ENCODE peak calls at places on chromosome 15, in four cellular contexts. One of them, this sample, is unnamed.

GRCh38 chr15:78056714-78057269 is 20.7 kb downstream of the TBC1D2B start:
- DNase-seq in heart left ventricle: peak
- DNase-seq in left lung: no peak
- DNase-seq in kidney epithelial cell: no peak
- DNase-seq in this sample: peak

GRCh38 chr15:75107509-75107904 is 84.1 kb downstream of the PPCDC start:
- DNase-seq in heart left ventricle: no peak
- DNase-seq in left lung: no peak
- DNase-seq in kidney epithelial cell: no peak
- DNase-seq in this sample: no peak

GRCh38 chr15:51097553-51098330 is 3.0 kb upstream of the TNFAIP8L3 start:
- DNase-seq in heart left ventricle: no peak
- DNase-seq in left lung: no peak
- DNase-seq in kidney epithelial cell: no peak
- DNase-seq in this sample: no peak

GRCh38 chr15:35545316-35545824 is 595 bp downstream of the DPH6 start:
- DNase-seq in heart left ventricle: peak
- DNase-seq in left lung: peak
- DNase-seq in kidney epithelial cell: peak
- DNase-seq in this sample: no peak

GRCh38 chr15:25830844-25831443 is 32.2 kb downstream of the ATP10A start:
- DNase-seq in heart left ventricle: peak
- DNase-seq in left lung: no peak
- DNase-seq in kidney epithelial cell: peak
- DNase-seq in this sample: no peak

GRCh38 chr15:35061171-35062163 is 23.6 kb downstream of the NANOGP8 start:
- DNase-seq in heart left ventricle: no peak
- DNase-seq in left lung: no peak
- DNase-seq in kidney epithelial cell: no peak
- DNase-seq in this sample: no peak

GRCh38 chr15:90558182-90558581 is 28.5 kb downstream of the CRTC3 start:
- DNase-seq in heart left ventricle: peak
- DNase-seq in left lung: no peak
- DNase-seq in kidney epithelial cell: no peak
- DNase-seq in this sample: no peak

GRCh38 chr15:63296195-63296594 is 18.8 kb downstream of the APH1B start:
- DNase-seq in heart left ventricle: peak
- DNase-seq in left lung: no peak
- DNase-seq in kidney epithelial cell: no peak
- DNase-seq in this sample: no peak

GRCh38 chr15:71679223-71680078 is 130.9 kb upstream of the NR2E3 start:
- DNase-seq in heart left ventricle: no peak
- DNase-seq in left lung: no peak
- DNase-seq in kidney epithelial cell: no peak
- DNase-seq in this sample: no peak

GRCh38 chr15:26224266-26224665 is 361.1 kb upstream of the ATP10A start:
- DNase-seq in heart left ventricle: no peak
- DNase-seq in left lung: no peak
- DNase-seq in kidney epithelial cell: no peak
- DNase-seq in this sample: no peak

GRCh38 chr15:92049290-92050008 is 195.9 kb downstream of the SLCO3A1 start:
- DNase-seq in heart left ventricle: no peak
- DNase-seq in left lung: no peak
- DNase-seq in kidney epithelial cell: no peak
- DNase-seq in this sample: no peak

GRCh38 chr15:37166402-37166801 is 66.1 kb upstream of the MEIS2 start:
- DNase-seq in heart left ventricle: no peak
- DNase-seq in left lung: no peak
- DNase-seq in kidney epithelial cell: no peak
- DNase-seq in this sample: no peak

GRCh38 chr15:38588672-38589071 is 24.1 kb upstream of the RASGRP1 start:
- DNase-seq in heart left ventricle: no peak
- DNase-seq in left lung: no peak
- DNase-seq in kidney epithelial cell: no peak
- DNase-seq in this sample: no peak

GRCh38 chr15:87704276-87704675 is 552.3 kb downstream of the NTRK3 start:
- DNase-seq in heart left ventricle: no peak
- DNase-seq in left lung: no peak
- DNase-seq in kidney epithelial cell: no peak
- DNase-seq in this sample: no peak

GRCh38 chr15:90780916-90781315 is 63.8 kb downstream of the BLM start:
- DNase-seq in heart left ventricle: no peak
- DNase-seq in left lung: no peak
- DNase-seq in kidney epithelial cell: no peak
- DNase-seq in this sample: no peak

GRCh38 chr15:100346866-100347512 is 5.2 kb upstream of the ADAMTS17 start:
- DNase-seq in heart left ventricle: no peak
- DNase-seq in left lung: no peak
- DNase-seq in kidney epithelial cell: no peak
- DNase-seq in this sample: no peak

GRCh38 chr15:90654233-90655124 is 62.7 kb upstream of the BLM start:
- DNase-seq in heart left ventricle: no peak
- DNase-seq in left lung: no peak
- DNase-seq in kidney epithelial cell: no peak
- DNase-seq in this sample: no peak

GRCh38 chr15:76932090-76932966 is 779 bp downstream of the RCN2 start:
- DNase-seq in heart left ventricle: no peak
- DNase-seq in left lung: no peak
- DNase-seq in kidney epithelial cell: no peak
- DNase-seq in this sample: no peak

GRCh38 chr15:23857028-23857641 is 170.0 kb upstream of the NDN start:
- DNase-seq in heart left ventricle: no peak
- DNase-seq in left lung: no peak
- DNase-seq in kidney epithelial cell: no peak
- DNase-seq in this sample: no peak

GRCh38 chr15:75785771-75786563 is 57.3 kb upstream of the UBE2Q2 start:
- DNase-seq in heart left ventricle: no peak
- DNase-seq in left lung: no peak
- DNase-seq in kidney epithelial cell: no peak
- DNase-seq in this sample: no peak

GRCh38 chr15:22948056-22948455 is 32.1 kb downstream of the CYFIP1 start:
- DNase-seq in heart left ventricle: peak
- DNase-seq in left lung: no peak
- DNase-seq in kidney epithelial cell: no peak
- DNase-seq in this sample: no peak

GRCh38 chr15:79192462-79193036 is 90.0 kb upstream of the ANKRD34C start:
- DNase-seq in heart left ventricle: no peak
- DNase-seq in left lung: no peak
- DNase-seq in kidney epithelial cell: no peak
- DNase-seq in this sample: no peak

GRCh38 chr15:72690938-72691337 is 4.9 kb downstream of the BBS4 start:
- DNase-seq in heart left ventricle: no peak
- DNase-seq in left lung: no peak
- DNase-seq in kidney epithelial cell: no peak
- DNase-seq in this sample: no peak

GRCh38 chr15:34039506-34040123 is 611 bp upstream of the AVEN start:
- DNase-seq in heart left ventricle: no peak
- DNase-seq in left lung: no peak
- DNase-seq in kidney epithelial cell: no peak
- DNase-seq in this sample: no peak

GRCh38 chr15:77187751-77188464 is 117.0 kb upstream of the TSPAN3 start:
- DNase-seq in heart left ventricle: peak
- DNase-seq in left lung: no peak
- DNase-seq in kidney epithelial cell: no peak
- DNase-seq in this sample: no peak

GRCh38 chr15:63473007-63473748 is 31.2 kb upstream of the USP3 start:
- DNase-seq in heart left ventricle: no peak
- DNase-seq in left lung: no peak
- DNase-seq in kidney epithelial cell: no peak
- DNase-seq in this sample: peak

GRCh38 chr15:83174891-83175290 is 32.7 kb downstream of the HDGFL3 start:
- DNase-seq in heart left ventricle: no peak
- DNase-seq in left lung: no peak
- DNase-seq in kidney epithelial cell: no peak
- DNase-seq in this sample: no peak

GRCh38 chr15:83178869-83179325 is 28.7 kb downstream of the HDGFL3 start:
- DNase-seq in heart left ventricle: no peak
- DNase-seq in left lung: no peak
- DNase-seq in kidney epithelial cell: no peak
- DNase-seq in this sample: no peak

GRCh38 chr15:83178387-83178786 is 29.2 kb downstream of the HDGFL3 start:
- DNase-seq in heart left ventricle: no peak
- DNase-seq in left lung: no peak
- DNase-seq in kidney epithelial cell: no peak
- DNase-seq in this sample: no peak
- TF ChIP-seq CTCF in heart left ventricle: no peak
- TF ChIP-seq CTCF in left lung: no peak
- TF ChIP-seq CTCF in kidney epithelial cell: no peak
- TF ChIP-seq CTCF in this sample: no peak

GRCh38 chr15:94522125-94522524 is 290.8 kb downstream of the MCTP2 start:
- DNase-seq in heart left ventricle: no peak
- DNase-seq in left lung: no peak
- DNase-seq in kidney epithelial cell: no peak
- DNase-seq in this sample: no peak

GRCh38 chr15:94524565-94524964 is 293.2 kb downstream of the MCTP2 start:
- DNase-seq in heart left ventricle: no peak
- DNase-seq in left lung: no peak
- DNase-seq in kidney epithelial cell: no peak
- DNase-seq in this sample: no peak

GRCh38 chr15:94523873-94524272 is 292.5 kb downstream of the MCTP2 start:
- DNase-seq in heart left ventricle: no peak
- DNase-seq in left lung: no peak
- DNase-seq in kidney epithelial cell: no peak
- DNase-seq in this sample: no peak

DNA sequence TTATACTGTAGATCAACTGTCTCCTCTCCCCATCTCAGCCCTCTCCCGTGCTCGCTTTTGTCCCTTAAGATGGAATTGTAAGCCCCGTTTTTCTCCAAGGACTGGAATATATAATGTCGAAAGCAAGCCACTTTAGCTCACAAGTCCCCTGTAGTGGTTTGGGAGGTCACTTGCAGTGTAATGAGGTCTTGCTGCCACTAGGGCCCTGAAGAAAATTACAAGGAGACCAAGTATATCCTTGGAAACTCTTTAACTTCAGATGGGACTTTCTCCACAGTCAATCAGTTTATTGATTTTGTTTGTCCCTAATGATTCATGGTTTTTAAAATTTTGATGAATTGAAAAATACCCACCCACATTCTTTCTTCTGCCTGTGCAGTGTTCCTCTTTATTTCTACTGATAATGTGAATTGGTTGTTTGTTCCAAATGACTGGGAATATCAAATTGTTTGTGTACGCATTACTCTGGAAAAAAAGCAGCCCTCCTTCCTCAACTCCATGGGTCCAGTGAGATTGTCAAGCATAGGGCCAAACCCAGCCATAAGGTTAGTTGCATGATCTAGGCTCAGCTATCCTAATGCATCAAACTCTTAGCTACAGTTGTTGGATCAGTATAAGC is 294.8 kb downstream of the MCTP2 start:
- DNase-seq in heart left ventricle: no peak
- DNase-seq in left lung: no peak
- DNase-seq in kidney epithelial cell: no peak
- DNase-seq in this sample: no peak
- TF ChIP-seq CTCF in heart left ventricle: peak
- TF ChIP-seq CTCF in left lung: peak
- TF ChIP-seq CTCF in kidney epithelial cell: peak
- TF ChIP-seq CTCF in this sample: no peak

GRCh38 chr15:56869573-56869972 is 48.9 kb upstream of the TCF12 start:
- DNase-seq in heart left ventricle: no peak
- DNase-seq in left lung: peak
- DNase-seq in kidney epithelial cell: no peak
- DNase-seq in this sample: no peak
- TF ChIP-seq CTCF in heart left ventricle: peak
- TF ChIP-seq CTCF in left lung: peak
- TF ChIP-seq CTCF in kidney epithelial cell: peak
- TF ChIP-seq CTCF in this sample: no peak

GRCh38 chr15:39623550-39623931 is 42.7 kb downstream of the THBS1 start:
- DNase-seq in heart left ventricle: no peak
- DNase-seq in left lung: no peak
- DNase-seq in kidney epithelial cell: no peak
- DNase-seq in this sample: no peak

GRCh38 chr15:39624806-39625205 is 43.9 kb downstream of the THBS1 start:
- DNase-seq in heart left ventricle: peak
- DNase-seq in left lung: no peak
- DNase-seq in kidney epithelial cell: peak
- DNase-seq in this sample: no peak

GRCh38 chr15:39625856-39626255 is 45.0 kb downstream of the THBS1 start:
- DNase-seq in heart left ventricle: no peak
- DNase-seq in left lung: no peak
- DNase-seq in kidney epithelial cell: no peak
- DNase-seq in this sample: no peak

GRCh38 chr15:39627456-39628130 is 46.7 kb downstream of the THBS1 start:
- DNase-seq in heart left ventricle: no peak
- DNase-seq in left lung: no peak
- DNase-seq in kidney epithelial cell: no peak
- DNase-seq in this sample: no peak

DNA sequence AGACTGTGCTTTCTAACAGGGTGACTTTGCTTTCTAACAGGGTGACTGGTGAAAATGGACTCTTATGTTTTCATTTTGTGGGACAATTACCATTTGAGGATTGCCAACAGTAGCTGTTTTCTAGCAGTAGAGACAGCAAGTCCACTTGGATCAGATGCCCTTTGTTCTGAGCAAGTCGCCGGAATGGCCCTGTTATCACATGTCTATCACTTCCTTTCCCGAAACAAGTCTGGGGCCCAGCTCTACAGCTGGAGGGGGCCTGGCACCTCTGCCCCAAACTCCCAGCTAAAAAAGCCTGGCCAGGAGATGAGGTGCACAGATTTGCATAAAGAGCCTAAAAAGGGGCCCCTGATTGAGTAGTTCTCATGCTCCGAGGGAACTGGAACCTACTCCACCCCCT is 44.6 kb downstream of the THBS1 start:
- DNase-seq in heart left ventricle: no peak
- DNase-seq in left lung: no peak
- DNase-seq in kidney epithelial cell: no peak
- DNase-seq in this sample: no peak
- TF ChIP-seq CTCF in heart left ventricle: no peak
- TF ChIP-seq CTCF in left lung: no peak
- TF ChIP-seq CTCF in kidney epithelial cell: no peak
- TF ChIP-seq CTCF in this sample: no peak

GRCh38 chr15:65867244-65867643 is 2.0 kb upstream of the RAB11A start:
- DNase-seq in heart left ventricle: no peak
- DNase-seq in left lung: no peak
- DNase-seq in kidney epithelial cell: no peak
- DNase-seq in this sample: no peak

GRCh38 chr15:65857718-65858402 is 11.4 kb upstream of the RAB11A start:
- DNase-seq in heart left ventricle: no peak
- DNase-seq in left lung: no peak
- DNase-seq in kidney epithelial cell: no peak
- DNase-seq in this sample: no peak

GRCh38 chr15:65856821-65857455 is 12.4 kb upstream of the RAB11A start:
- DNase-seq in heart left ventricle: peak
- DNase-seq in left lung: peak
- DNase-seq in kidney epithelial cell: no peak
- DNase-seq in this sample: peak

GRCh38 chr15:65863106-65863505 is 6.2 kb upstream of the RAB11A start:
- DNase-seq in heart left ventricle: no peak
- DNase-seq in left lung: no peak
- DNase-seq in kidney epithelial cell: no peak
- DNase-seq in this sample: no peak

GRCh38 chr15:65862682-65863081 is 6.6 kb upstream of the RAB11A start:
- DNase-seq in heart left ventricle: no peak
- DNase-seq in left lung: no peak
- DNase-seq in kidney epithelial cell: no peak
- DNase-seq in this sample: no peak
- TF ChIP-seq CTCF in heart left ventricle: peak
- TF ChIP-seq CTCF in left lung: no peak
- TF ChIP-seq CTCF in kidney epithelial cell: peak
- TF ChIP-seq CTCF in this sample: no peak

GRCh38 chr15:57542505-57542817 is 49.2 kb upstream of the MYZAP start:
- DNase-seq in heart left ventricle: no peak
- DNase-seq in left lung: no peak
- DNase-seq in kidney epithelial cell: no peak
- DNase-seq in this sample: no peak
- TF ChIP-seq CTCF in heart left ventricle: no peak
- TF ChIP-seq CTCF in left lung: no peak
- TF ChIP-seq CTCF in kidney epithelial cell: no peak
- TF ChIP-seq CTCF in this sample: no peak

This sample was measured in activated B cell treated with CpG ODN at 0.5 μM for 24 hours.